ENCODE peak calls at places on chromosome 2, in five cellular contexts. One of them, this sample, is unnamed.

GRCh38 chr2:224284134-224284946 is 117.6 kb downstream of the FAM124B start:
- DNase-seq in activated CD4-positive, alpha-beta T cell treated with anti-CD3 and anti-CD28 coated beads for 48 hours: no peak
- DNase-seq in activated naive CD4-positive, alpha-beta T cell treated with anti-CD3 and anti-CD28 coated beads, Interleukin-2, amount 50 U/mL, for 16 hours: no peak
- DNase-seq in kidney: no peak
- DNase-seq in NCI-H2171: no peak
- DNase-seq in this sample: peak; percentile 73

GRCh38 chr2:217075225-217075802 is 215.4 kb upstream of the TNP1 start:
- DNase-seq in activated CD4-positive, alpha-beta T cell treated with anti-CD3 and anti-CD28 coated beads for 48 hours: no peak
- DNase-seq in activated naive CD4-positive, alpha-beta T cell treated with anti-CD3 and anti-CD28 coated beads, Interleukin-2, amount 50 U/mL, for 16 hours: no peak
- DNase-seq in kidney: no peak
- DNase-seq in NCI-H2171: no peak
- DNase-seq in this sample: no peak

GRCh38 chr2:74327627-74328026 is 15.6 kb downstream of the SLC4A5 start:
- DNase-seq in activated CD4-positive, alpha-beta T cell treated with anti-CD3 and anti-CD28 coated beads for 48 hours: no peak
- DNase-seq in activated naive CD4-positive, alpha-beta T cell treated with anti-CD3 and anti-CD28 coated beads, Interleukin-2, amount 50 U/mL, for 16 hours: no peak
- DNase-seq in kidney: no peak
- DNase-seq in NCI-H2171: no peak
- DNase-seq in this sample: no peak

GRCh38 chr2:51441786-51442185 is 409.9 kb upstream of the NRXN1 start:
- DNase-seq in activated CD4-positive, alpha-beta T cell treated with anti-CD3 and anti-CD28 coated beads for 48 hours: no peak
- DNase-seq in activated naive CD4-positive, alpha-beta T cell treated with anti-CD3 and anti-CD28 coated beads, Interleukin-2, amount 50 U/mL, for 16 hours: no peak
- DNase-seq in kidney: no peak
- DNase-seq in NCI-H2171: no peak
- DNase-seq in this sample: no peak

GRCh38 chr2:11270891-11271290 is 73.5 kb downstream of the ROCK2 start:
- DNase-seq in activated CD4-positive, alpha-beta T cell treated with anti-CD3 and anti-CD28 coated beads for 48 hours: no peak
- DNase-seq in activated naive CD4-positive, alpha-beta T cell treated with anti-CD3 and anti-CD28 coated beads, Interleukin-2, amount 50 U/mL, for 16 hours: no peak
- DNase-seq in kidney: no peak
- DNase-seq in NCI-H2171: no peak
- DNase-seq in this sample: no peak

GRCh38 chr2:36707050-36707449 is 10.5 kb downstream of the VIT start:
- DNase-seq in activated CD4-positive, alpha-beta T cell treated with anti-CD3 and anti-CD28 coated beads for 48 hours: no peak
- DNase-seq in activated naive CD4-positive, alpha-beta T cell treated with anti-CD3 and anti-CD28 coated beads, Interleukin-2, amount 50 U/mL, for 16 hours: no peak
- DNase-seq in kidney: no peak
- DNase-seq in NCI-H2171: no peak
- DNase-seq in this sample: no peak

GRCh38 chr2:200302940-200303727 is 3.4 kb upstream of the SPATS2L start:
- DNase-seq in activated CD4-positive, alpha-beta T cell treated with anti-CD3 and anti-CD28 coated beads for 48 hours: peak; percentile 38
- DNase-seq in activated naive CD4-positive, alpha-beta T cell treated with anti-CD3 and anti-CD28 coated beads, Interleukin-2, amount 50 U/mL, for 16 hours: no peak
- DNase-seq in kidney: no peak
- DNase-seq in NCI-H2171: no peak
- DNase-seq in this sample: peak; percentile 100

GRCh38 chr2:221612171-221612570 is 40.1 kb upstream of the EPHA4 start:
- DNase-seq in activated CD4-positive, alpha-beta T cell treated with anti-CD3 and anti-CD28 coated beads for 48 hours: no peak
- DNase-seq in activated naive CD4-positive, alpha-beta T cell treated with anti-CD3 and anti-CD28 coated beads, Interleukin-2, amount 50 U/mL, for 16 hours: no peak
- DNase-seq in kidney: no peak
- DNase-seq in NCI-H2171: no peak
- DNase-seq in this sample: no peak

GRCh38 chr2:226903179-226903578 is 67.3 kb downstream of the RHBDD1 start:
- DNase-seq in activated CD4-positive, alpha-beta T cell treated with anti-CD3 and anti-CD28 coated beads for 48 hours: peak; percentile 60
- DNase-seq in activated naive CD4-positive, alpha-beta T cell treated with anti-CD3 and anti-CD28 coated beads, Interleukin-2, amount 50 U/mL, for 16 hours: no peak
- DNase-seq in kidney: no peak
- DNase-seq in NCI-H2171: no peak
- DNase-seq in this sample: no peak